ENCODE peak calls at places on chromosomes 2 and 18, in six cellular contexts. V, X, G, J, P and Z are unnamed samples.

GRCh38 chr18:78766651-78767533 is 212.7 kb upstream of the SALL3 start:
- DNase-seq in J (no peak), G (no peak), P (no peak), V (no peak), X (no peak), Z (no peak)

GRCh38 chr2:168798076-168798887 is 4.2 kb upstream of the NOSTRIN start:
- DNase-seq in P (no peak), G (no peak), J (no peak), X (no peak), V (peak), Z (peak)

GRCh38 chr18:50058731-50059130 is 136.2 kb downstream of the MYO5B start:
- DNase-seq in V (no peak), X (no peak), P (no peak), J (no peak), G (no peak), Z (no peak)

GRCh38 chr2:16129716-16130540 is 189.6 kb downstream of the MYCN start:
- DNase-seq in X (no peak), P (no peak), G (no peak), J (no peak), V (no peak), Z (no peak)

GRCh38 chr18:1062592-1062991 is 157.9 kb downstream of the ADCYAP1 start:
- DNase-seq in J (no peak), G (no peak), P (no peak), X (peak), V (peak), Z (no peak)

GRCh38 chr2:241659150-241659739 is 21.8 kb downstream of the ATG4B start:
- DNase-seq in X (peak), G (peak), J (no peak), P (no peak), V (peak), Z (no peak)

GRCh38 chr2:41169744-41170143 is 717.9 kb upstream of the SLC8A1 start:
- DNase-seq in G (no peak), J (no peak), V (no peak), X (no peak), P (no peak), Z (no peak)

GRCh38 chr2:238136820-238137537 is 1.5 kb upstream of the KLHL30 start:
- DNase-seq in P (no peak), V (no peak), J (no peak), G (peak), X (no peak), Z (no peak)

GRCh38 chr2:149858916-149859634 is 271.5 kb upstream of the MMADHC start:
- DNase-seq in J (no peak), G (peak), P (no peak), X (no peak), V (no peak), Z (no peak)

GRCh38 chr2:112642561-112642960 is 3.2 kb upstream of the SLC20A1 start:
- DNase-seq in G (no peak), X (no peak), J (no peak), P (no peak), V (no peak), Z (no peak)

GRCh38 chr2:150255528-150255927 is 231.9 kb downstream of the RND3 start:
- DNase-seq in J (no peak), G (peak), X (no peak), P (no peak), V (no peak), Z (no peak)

GRCh38 chr2:121241466-121241865 is 43.5 kb downstream of the TFCP2L1 start:
- DNase-seq in P (no peak), X (no peak), V (no peak), G (no peak), J (no peak), Z (no peak)

GRCh38 chr2:158539176-158539895 is 82.6 kb downstream of the PKP4 start:
- DNase-seq in G (peak), V (no peak), X (peak), J (no peak), P (no peak), Z (no peak)

GRCh38 chr18:61824733-61825363 is 68.0 kb downstream of the RNF152 start:
- DNase-seq in X (no peak), V (no peak), G (no peak), J (no peak), P (no peak), Z (no peak)

GRCh38 chr2:130806370-130806769 is 30.3 kb upstream of the ARHGEF4 start:
- DNase-seq in G (no peak), J (no peak), X (no peak), P (no peak), V (no peak), Z (no peak)

GRCh38 chr2:27185331-27186026 is 26.4 kb upstream of the ATRAID start:
- DNase-seq in V (no peak), J (no peak), X (no peak), P (no peak), G (peak), Z (no peak)

GRCh38 chr18:72762505-72763122 is 105.2 kb downstream of the NETO1 start:
- DNase-seq in J (no peak), G (peak), X (peak), V (peak), P (no peak), Z (peak)

GRCh38 chr2:209351636-209352035 is 72.2 kb upstream of the MAP2 start:
- DNase-seq in J (no peak), X (no peak), P (no peak), G (no peak), V (no peak), Z (no peak)

GRCh38 chr18:36809590-36810381 is 19.0 kb downstream of the TPGS2 start:
- DNase-seq in P (peak), J (no peak), G (peak), X (peak), V (peak), Z (peak)

GRCh38 chr2:223873672-223874071 is 36.3 kb upstream of the AP1S3 start:
- DNase-seq in V (no peak), X (no peak), J (no peak), G (no peak), P (no peak), Z (no peak)

GRCh38 chr2:36450466-36451196 is 95.1 kb downstream of the CRIM1 start:
- DNase-seq in X (peak), J (no peak), V (no peak), P (no peak), G (peak), Z (no peak)

GRCh38 chr2:30362468-30363081 is 84.5 kb upstream of the LCLAT1 start:
- DNase-seq in G (peak), P (no peak), J (no peak), V (no peak), X (peak), Z (no peak)

GRCh38 chr2:141331127-141331526 is 799.7 kb downstream of the LRP1B start:
- DNase-seq in P (no peak), X (peak), V (no peak), G (peak), J (no peak), Z (no peak)

GRCh38 chr2:125746321-125746983 is 909.5 kb upstream of the GYPC start:
- DNase-seq in V (peak), G (no peak), J (no peak), X (no peak), P (no peak), Z (no peak)

GRCh38 chr18:995641-996040 is 91.0 kb downstream of the ADCYAP1 start:
- DNase-seq in G (peak), P (no peak), X (no peak), V (no peak), J (no peak), Z (no peak)

GRCh38 chr18:60984496-60984895 is 348.7 kb upstream of the CDH20 start:
- DNase-seq in P (no peak), V (no peak), G (peak), X (no peak), J (no peak), Z (no peak)

GRCh38 chr18:3163968-3164367 is 55.8 kb downstream of the MYOM1 start:
- DNase-seq in J (no peak), X (no peak), G (no peak), V (no peak), P (no peak), Z (no peak)

GRCh38 chr2:232988444-232988843 is 24.6 kb downstream of the NGEF start:
- DNase-seq in G (peak), X (peak), P (no peak), V (no peak), J (no peak), Z (no peak)

GRCh38 chr2:209208211-209208610 is 215.6 kb upstream of the MAP2 start:
- DNase-seq in V (peak), X (peak), G (peak), J (no peak), P (no peak), Z (peak)

GRCh38 chr2:197378494-197378972 is 56.3 kb downstream of the SF3B1 start:
- DNase-seq in X (peak), J (no peak), G (peak), V (peak), P (peak), Z (peak)

GRCh38 chr2:80105020-80105419 is 199.5 kb downstream of the LRRTM1 start:
- DNase-seq in J (no peak), G (peak), P (no peak), V (no peak), X (no peak), Z (no peak)

GRCh38 chr18:23397907-23398306 is 55.2 kb upstream of the RIOK3 start:
- DNase-seq in V (no peak), X (no peak), G (no peak), P (no peak), J (no peak), Z (no peak)

GRCh38 chr2:14524041-14524802 is 108.3 kb upstream of the LRATD1 start:
- DNase-seq in P (no peak), G (peak), J (no peak), X (no peak), V (no peak), Z (no peak)

GRCh38 chr2:232772540-232772939 is 3.8 kb downstream of the KCNJ13 start:
- DNase-seq in J (no peak), X (no peak), G (no peak), P (no peak), V (no peak), Z (no peak)

GRCh38 chr2:195442458-195443175 is 214.4 kb upstream of the SLC39A10 start:
- DNase-seq in P (no peak), X (no peak), G (no peak), V (no peak), J (no peak), Z (no peak)